ENCODE peak calls at places on chromosome 9, in ten cellular contexts. One of them, this sample, is unnamed.

GRCh38 chr9:126071076-126071750 is 255.4 kb upstream of the MVB12B start:
- DNase-seq in tibial nerve: no peak
- DNase-seq in OCI-LY7: no peak
- DNase-seq in H9: no peak
- DNase-seq in tibial artery: no peak
- DNase-seq in suprapubic skin: no peak
- DNase-seq in kidney: no peak
- DNase-seq in GM23338: no peak
- DNase-seq in SJSA1: no peak
- DNase-seq in breast epithelium: no peak
- DNase-seq in this sample: peak

GRCh38 chr9:36575411-36575882 is 2.8 kb downstream of the MELK start:
- DNase-seq in tibial nerve: no peak
- DNase-seq in OCI-LY7: no peak
- DNase-seq in H9: no peak
- DNase-seq in tibial artery: no peak
- DNase-seq in suprapubic skin: no peak
- DNase-seq in kidney: no peak
- DNase-seq in GM23338: no peak
- DNase-seq in SJSA1: no peak
- DNase-seq in breast epithelium: no peak
- DNase-seq in this sample: no peak

GRCh38 chr9:78821126-78821822 is 524.3 kb downstream of the PSAT1 start:
- DNase-seq in tibial nerve: no peak
- DNase-seq in OCI-LY7: peak
- DNase-seq in H9: no peak
- DNase-seq in tibial artery: no peak
- DNase-seq in suprapubic skin: no peak
- DNase-seq in kidney: no peak
- DNase-seq in GM23338: peak
- DNase-seq in SJSA1: no peak
- DNase-seq in breast epithelium: no peak
- DNase-seq in this sample: no peak

GRCh38 chr9:36151306-36152210 is 15.0 kb downstream of the GLIPR2 start:
- DNase-seq in tibial nerve: no peak
- DNase-seq in OCI-LY7: peak
- DNase-seq in H9: no peak
- DNase-seq in tibial artery: peak
- DNase-seq in suprapubic skin: peak
- DNase-seq in kidney: peak
- DNase-seq in GM23338: no peak
- DNase-seq in SJSA1: peak
- DNase-seq in breast epithelium: no peak
- DNase-seq in this sample: no peak

GRCh38 chr9:16293610-16294009 is 576.9 kb downstream of the BNC2 start:
- DNase-seq in tibial nerve: no peak
- DNase-seq in OCI-LY7: no peak
- DNase-seq in H9: peak
- DNase-seq in tibial artery: no peak
- DNase-seq in suprapubic skin: no peak
- DNase-seq in kidney: no peak
- DNase-seq in GM23338: no peak
- DNase-seq in SJSA1: no peak
- DNase-seq in breast epithelium: no peak
- DNase-seq in this sample: no peak

GRCh38 chr9:114825126-114825525 is 19.3 kb upstream of the TNFSF15 start:
- DNase-seq in tibial nerve: no peak
- DNase-seq in OCI-LY7: no peak
- DNase-seq in H9: no peak
- DNase-seq in tibial artery: no peak
- DNase-seq in suprapubic skin: no peak
- DNase-seq in kidney: no peak
- DNase-seq in GM23338: no peak
- DNase-seq in SJSA1: no peak
- DNase-seq in breast epithelium: no peak
- DNase-seq in this sample: no peak

GRCh38 chr9:125663127-125663526 is 43.9 kb downstream of the MAPKAP1 start:
- DNase-seq in tibial nerve: no peak
- DNase-seq in OCI-LY7: no peak
- DNase-seq in H9: no peak
- DNase-seq in tibial artery: no peak
- DNase-seq in suprapubic skin: no peak
- DNase-seq in kidney: no peak
- DNase-seq in GM23338: no peak
- DNase-seq in SJSA1: no peak
- DNase-seq in breast epithelium: no peak
- DNase-seq in this sample: no peak

GRCh38 chr9:73038613-73039012 is 85.8 kb upstream of the ALDH1A1 start:
- DNase-seq in tibial nerve: peak
- DNase-seq in OCI-LY7: no peak
- DNase-seq in H9: peak
- DNase-seq in tibial artery: peak
- DNase-seq in suprapubic skin: peak
- DNase-seq in kidney: peak
- DNase-seq in GM23338: peak
- DNase-seq in SJSA1: no peak
- DNase-seq in breast epithelium: peak
- DNase-seq in this sample: peak

GRCh38 chr9:134728801-134729495 is 87.3 kb downstream of the COL5A1 start:
- DNase-seq in tibial nerve: no peak
- DNase-seq in OCI-LY7: no peak
- DNase-seq in H9: no peak
- DNase-seq in tibial artery: no peak
- DNase-seq in suprapubic skin: no peak
- DNase-seq in kidney: peak
- DNase-seq in GM23338: no peak
- DNase-seq in SJSA1: no peak
- DNase-seq in breast epithelium: no peak
- DNase-seq in this sample: no peak

GRCh38 chr9:111726949-111727348 is 65.5 kb downstream of the GNG10 start:
- DNase-seq in tibial nerve: no peak
- DNase-seq in OCI-LY7: no peak
- DNase-seq in H9: no peak
- DNase-seq in tibial artery: no peak
- DNase-seq in suprapubic skin: no peak
- DNase-seq in kidney: no peak
- DNase-seq in GM23338: no peak
- DNase-seq in SJSA1: no peak
- DNase-seq in breast epithelium: no peak
- DNase-seq in this sample: no peak

GRCh38 chr9:111730937-111731567 is 63.7 kb downstream of the SHOC1 start:
- DNase-seq in tibial nerve: no peak
- DNase-seq in OCI-LY7: no peak
- DNase-seq in H9: no peak
- DNase-seq in tibial artery: no peak
- DNase-seq in suprapubic skin: no peak
- DNase-seq in kidney: no peak
- DNase-seq in GM23338: no peak
- DNase-seq in SJSA1: no peak
- DNase-seq in breast epithelium: no peak
- DNase-seq in this sample: no peak

GRCh38 chr9:111728617-111729366 is 65.9 kb downstream of the SHOC1 start:
- DNase-seq in tibial nerve: no peak
- DNase-seq in OCI-LY7: no peak
- DNase-seq in H9: no peak
- DNase-seq in tibial artery: no peak
- DNase-seq in suprapubic skin: no peak
- DNase-seq in kidney: no peak
- DNase-seq in GM23338: no peak
- DNase-seq in SJSA1: peak
- DNase-seq in breast epithelium: no peak
- DNase-seq in this sample: no peak

GRCh38 chr9:111731916-111732315 is 62.8 kb downstream of the SHOC1 start:
- DNase-seq in tibial nerve: no peak
- DNase-seq in OCI-LY7: no peak
- DNase-seq in H9: no peak
- DNase-seq in tibial artery: no peak
- DNase-seq in suprapubic skin: no peak
- DNase-seq in kidney: no peak
- DNase-seq in GM23338: no peak
- DNase-seq in SJSA1: no peak
- DNase-seq in breast epithelium: no peak
- DNase-seq in this sample: no peak

DNA sequence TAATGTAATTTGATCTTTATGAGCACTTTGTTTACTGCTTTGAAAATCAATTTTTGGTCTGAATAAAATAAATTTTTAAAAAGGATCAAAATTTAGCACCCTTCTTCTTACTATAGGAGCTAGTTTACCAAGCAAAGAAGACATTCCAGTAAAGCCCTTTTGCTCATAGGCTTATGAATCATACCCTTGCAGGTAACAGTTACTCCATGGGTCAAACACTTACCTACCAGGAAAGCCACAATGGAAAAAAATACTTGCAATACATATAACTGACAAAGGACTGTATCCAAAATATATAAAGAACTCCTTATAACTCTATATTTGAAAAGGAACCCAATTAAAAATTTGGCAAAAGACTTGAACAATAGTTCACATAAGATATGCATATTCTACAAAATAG is 66.6 kb downstream of the SHOC1 start:
- DNase-seq in tibial nerve: no peak
- DNase-seq in OCI-LY7: no peak
- DNase-seq in H9: no peak
- DNase-seq in tibial artery: no peak
- DNase-seq in suprapubic skin: no peak
- DNase-seq in kidney: no peak
- DNase-seq in GM23338: no peak
- DNase-seq in SJSA1: no peak
- DNase-seq in breast epithelium: no peak
- DNase-seq in this sample: no peak
- H3K27ac ChIP-seq in tibial nerve: no peak
- H3K27ac ChIP-seq in OCI-LY7: no peak
- H3K27ac ChIP-seq in H9: no peak
- H3K27ac ChIP-seq in tibial artery: no peak
- H3K27ac ChIP-seq in suprapubic skin: no peak
- H3K27ac ChIP-seq in kidney: no peak
- H3K27ac ChIP-seq in GM23338: no peak
- H3K27ac ChIP-seq in SJSA1: peak
- H3K27ac ChIP-seq in breast epithelium: no peak
- H3K27ac ChIP-seq in this sample: no peak

GRCh38 chr9:87260171-87260570 is 237.5 kb upstream of the DAPK1 start:
- DNase-seq in tibial nerve: peak
- DNase-seq in OCI-LY7: no peak
- DNase-seq in H9: no peak
- DNase-seq in tibial artery: no peak
- DNase-seq in suprapubic skin: no peak
- DNase-seq in kidney: no peak
- DNase-seq in GM23338: no peak
- DNase-seq in SJSA1: no peak
- DNase-seq in breast epithelium: no peak
- DNase-seq in this sample: no peak
- H3K27ac ChIP-seq in tibial nerve: no peak
- H3K27ac ChIP-seq in OCI-LY7: no peak
- H3K27ac ChIP-seq in H9: no peak
- H3K27ac ChIP-seq in tibial artery: no peak
- H3K27ac ChIP-seq in suprapubic skin: peak
- H3K27ac ChIP-seq in kidney: no peak
- H3K27ac ChIP-seq in GM23338: no peak
- H3K27ac ChIP-seq in SJSA1: no peak
- H3K27ac ChIP-seq in breast epithelium: peak
- H3K27ac ChIP-seq in this sample: no peak

GRCh38 chr9:85942913-85943729 is 2.2 kb downstream of the NAA35 start:
- DNase-seq in tibial nerve: no peak
- DNase-seq in OCI-LY7: no peak
- DNase-seq in H9: no peak
- DNase-seq in tibial artery: no peak
- DNase-seq in suprapubic skin: no peak
- DNase-seq in kidney: no peak
- DNase-seq in GM23338: no peak
- DNase-seq in SJSA1: no peak
- DNase-seq in breast epithelium: no peak
- DNase-seq in this sample: no peak

GRCh38 chr9:85940832-85941616 is at the start of gene NAA35:
- DNase-seq in tibial nerve: peak
- DNase-seq in OCI-LY7: peak
- DNase-seq in H9: peak
- DNase-seq in tibial artery: peak
- DNase-seq in suprapubic skin: peak
- DNase-seq in kidney: peak
- DNase-seq in GM23338: peak
- DNase-seq in SJSA1: peak
- DNase-seq in breast epithelium: peak
- DNase-seq in this sample: peak

GRCh38 chr9:85940275-85940831 is 593 bp upstream of the NAA35 start:
- DNase-seq in tibial nerve: no peak
- DNase-seq in OCI-LY7: no peak
- DNase-seq in H9: no peak
- DNase-seq in tibial artery: no peak
- DNase-seq in suprapubic skin: no peak
- DNase-seq in kidney: no peak
- DNase-seq in GM23338: peak
- DNase-seq in SJSA1: no peak
- DNase-seq in breast epithelium: no peak
- DNase-seq in this sample: no peak

GRCh38 chr9:85941966-85942912 is 1.3 kb downstream of the NAA35 start:
- DNase-seq in tibial nerve: no peak
- DNase-seq in OCI-LY7: no peak
- DNase-seq in H9: no peak
- DNase-seq in tibial artery: no peak
- DNase-seq in suprapubic skin: no peak
- DNase-seq in kidney: no peak
- DNase-seq in GM23338: no peak
- DNase-seq in SJSA1: no peak
- DNase-seq in breast epithelium: no peak
- DNase-seq in this sample: no peak

DNA sequence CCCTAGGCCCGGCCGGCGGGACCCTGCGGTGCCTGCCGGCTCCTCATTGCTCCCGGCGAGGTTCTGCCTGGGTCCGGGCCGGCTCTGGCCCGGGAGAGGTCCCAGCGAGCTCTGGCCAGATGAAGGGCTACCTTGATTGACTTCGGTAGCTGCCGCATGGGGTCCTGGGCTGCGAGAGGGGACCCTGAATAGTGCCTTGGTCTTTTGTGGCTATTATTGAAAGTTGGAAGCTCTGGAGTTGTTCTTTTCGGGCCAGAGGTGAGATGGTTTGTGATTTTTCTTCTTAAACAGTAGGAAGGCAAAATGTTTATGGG is 628 bp downstream of the NAA35 start:
- DNase-seq in tibial nerve: no peak
- DNase-seq in OCI-LY7: no peak
- DNase-seq in H9: no peak
- DNase-seq in tibial artery: no peak
- DNase-seq in suprapubic skin: no peak
- DNase-seq in kidney: no peak
- DNase-seq in GM23338: peak
- DNase-seq in SJSA1: no peak
- DNase-seq in breast epithelium: no peak
- DNase-seq in this sample: no peak
- H3K27ac ChIP-seq in tibial nerve: peak
- H3K27ac ChIP-seq in OCI-LY7: peak
- H3K27ac ChIP-seq in H9: no peak
- H3K27ac ChIP-seq in tibial artery: peak
- H3K27ac ChIP-seq in suprapubic skin: peak
- H3K27ac ChIP-seq in kidney: peak
- H3K27ac ChIP-seq in GM23338: peak
- H3K27ac ChIP-seq in SJSA1: peak
- H3K27ac ChIP-seq in breast epithelium: peak
- H3K27ac ChIP-seq in this sample: peak

DNA sequence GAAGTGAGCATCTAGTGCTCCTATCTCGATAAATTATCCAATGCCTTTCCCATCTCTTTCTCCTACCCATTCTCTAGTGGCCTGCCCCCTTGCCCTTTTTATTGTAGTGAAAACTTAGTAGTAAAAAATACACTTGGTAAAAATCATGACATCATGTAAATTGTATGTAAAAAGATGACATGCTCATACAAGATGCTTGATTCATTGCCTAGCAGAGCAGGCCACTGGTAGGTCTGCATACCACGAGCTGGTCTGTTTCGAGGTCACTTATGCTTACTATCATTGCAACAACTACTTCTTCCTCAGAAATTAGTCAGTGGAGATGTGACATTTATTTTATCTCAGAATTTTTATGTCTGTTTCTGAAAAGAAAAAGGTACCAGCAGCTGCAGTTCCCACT is 177.3 kb downstream of the C9orf152 start:
- DNase-seq in tibial nerve: no peak
- DNase-seq in OCI-LY7: no peak
- DNase-seq in H9: no peak
- DNase-seq in tibial artery: no peak
- DNase-seq in suprapubic skin: no peak
- DNase-seq in kidney: no peak
- DNase-seq in GM23338: no peak
- DNase-seq in SJSA1: no peak
- DNase-seq in breast epithelium: no peak
- DNase-seq in this sample: no peak
- H3K27ac ChIP-seq in tibial nerve: no peak
- H3K27ac ChIP-seq in OCI-LY7: no peak
- H3K27ac ChIP-seq in H9: no peak
- H3K27ac ChIP-seq in tibial artery: peak
- H3K27ac ChIP-seq in suprapubic skin: no peak
- H3K27ac ChIP-seq in kidney: no peak
- H3K27ac ChIP-seq in GM23338: no peak
- H3K27ac ChIP-seq in SJSA1: peak
- H3K27ac ChIP-seq in breast epithelium: no peak
- H3K27ac ChIP-seq in this sample: no peak